ENCODE peak calls at places on chromosomes 3 and 15, in eight cellular contexts. N is CD4-positive, alpha-beta T cell; D is activated effector memory CD4-positive, alpha-beta T cell treated with anti-CD3 and anti-CD28 coated beads, Interleukin-2, amount 50 U/mL, for 16 hours; R is central memory CD4-positive, alpha-beta T cell; I is cardiac fibroblast; J is NCI-H774; Q is mammary epithelial cell; B is SW 1271. Y is an unnamed sample.

GRCh38 chr3:46710671-46711295 is 6.9 kb downstream of the PRSS50 start:
- DNase-seq in J (no peak), R (no peak), D (peak), Q (no peak), I (no peak), N (no peak), B (no peak), Y (no peak)

GRCh38 chr15:74657846-74658245 is 38.0 kb downstream of the EDC3 start:
- DNase-seq in B (no peak), D (no peak), J (no peak), I (peak), Q (no peak), N (no peak), R (no peak), Y (no peak)

GRCh38 chr15:88018865-88019626 is 237.5 kb downstream of the NTRK3 start:
- DNase-seq in N (no peak), B (no peak), D (no peak), R (no peak), I (peak), J (no peak), Q (peak), Y (no peak)

GRCh38 chr3:50481992-50482391 is 21.4 kb downstream of the CACNA2D2 start:
- DNase-seq in J (no peak), R (no peak), I (no peak), B (no peak), Q (no peak), N (no peak), D (no peak), Y (no peak)

GRCh38 chr3:160378331-160379109 is 20.5 kb downstream of the IFT80 start:
- DNase-seq in D (no peak), N (no peak), Q (peak), I (peak), B (no peak), J (no peak), R (no peak), Y (no peak)

GRCh38 chr3:79515072-79515471 is 252.7 kb downstream of the ROBO1 start:
- DNase-seq in D (no peak), R (no peak), N (no peak), B (no peak), Q (no peak), I (peak), J (no peak), Y (no peak)

GRCh38 chr3:26078539-26078938 is 288.6 kb downstream of the OXSM start:
- DNase-seq in I (no peak), N (no peak), B (no peak), R (no peak), Q (no peak), J (no peak), D (no peak), Y (no peak)

GRCh38 chr15:20358066-20358780 is 183.4 kb downstream of the GOLGA6L6 start:
- DNase-seq in N (no peak), B (no peak), R (no peak), D (peak), I (no peak), Q (no peak), J (no peak), Y (peak)

GRCh38 chr3:49012441-49013017 is 5.3 kb downstream of the WDR6 start:
- DNase-seq in N (no peak), I (no peak), B (no peak), R (no peak), D (no peak), J (no peak), Q (no peak), Y (no peak)

GRCh38 chr3:155791190-155791589 is 14.9 kb downstream of the C3orf33 start:
- DNase-seq in I (no peak), R (no peak), N (no peak), Q (peak), D (no peak), J (no peak), B (no peak), Y (no peak)